ENCODE peak calls at places on chromosomes 6 and 20, in five cellular contexts. O is HepG2, G is mammary epithelial cell, S is fibroblast of lung, H is GM12878. N is an unnamed sample.

GRCh38 chr20:62312662-62312977 is 9.8 kb downstream of the ADRM1 start:
- DNase-seq in O (no peak), G (no peak), S (no peak), H (no peak), N (no peak)

GRCh38 chr6:16278048-16278724 is 39.8 kb downstream of the GMPR start:
- DNase-seq in O (no peak), S (no peak), H (no peak), G (peak; percentile 12), N (no peak)

GRCh38 chr20:16243470-16243869 is 329.8 kb downstream of the KIF16B start:
- DNase-seq in G (no peak), H (no peak), O (peak; percentile 22), S (no peak), N (no peak)

GRCh38 chr6:131129657-131130545 is 5.4 kb upstream of the AKAP7 start:
- DNase-seq in S (no peak), G (peak; percentile 32), O (no peak), H (no peak), N (no peak)

GRCh38 chr6:75666590-75666989 is 64.9 kb downstream of the SENP6 start:
- DNase-seq in S (no peak), H (no peak), O (no peak), G (no peak), N (no peak)

GRCh38 chr6:168342626-168343025 is 23.0 kb upstream of the DACT2 start:
- DNase-seq in O (no peak), S (no peak), H (no peak), G (no peak), N (peak; percentile 89)

GRCh38 chr20:6765469-6766058 is 1.9 kb upstream of the BMP2 start:
- DNase-seq in G (peak; percentile 59), O (peak; percentile 77), S (peak; percentile 82), H (no peak), N (no peak)

GRCh38 chr20:50426865-50427739 is 83.1 kb upstream of the PTPN1 start:
- DNase-seq in H (no peak), S (no peak), G (no peak), O (no peak), N (no peak)

GRCh38 chr20:14832630-14833029 is 495.2 kb upstream of the FLRT3 start:
- DNase-seq in G (no peak), H (peak; percentile 95), S (no peak), O (no peak), N (no peak)

GRCh38 chr6:125764105-125764671 is 14.8 kb downstream of the HEY2 start:
- DNase-seq in G (no peak), H (no peak), S (no peak), O (no peak), N (no peak)

GRCh38 chr20:3890410-3890751 is 1.2 kb downstream of the PANK2 start:
- DNase-seq in G (peak; percentile 40), S (peak; percentile 63), O (peak; percentile 48), H (no peak), N (no peak)

GRCh38 chr6:84763397-84764331 is 734 bp downstream of the TBX18 start:
- DNase-seq in S (peak; percentile 72), H (no peak), G (peak; percentile 86), O (no peak), N (no peak)

GRCh38 chr6:63526931-63527330 is 45.3 kb upstream of the LOC128125822 start:
- DNase-seq in G (no peak), O (no peak), S (no peak), H (no peak), N (no peak)

GRCh38 chr6:29510202-29510601 is 22.4 kb upstream of the MAS1L start:
- DNase-seq in S (no peak), H (no peak), G (no peak), O (peak; percentile 15), N (no peak)

GRCh38 chr20:1204547-1204946 is 1.3 kb downstream of the C20orf202 start:
- DNase-seq in O (no peak), S (no peak), H (no peak), G (no peak), N (no peak)

GRCh38 chr6:73180076-73180717 is 45.1 kb downstream of the KHDC1L start:
- DNase-seq in S (no peak), O (no peak), H (no peak), G (peak; percentile 21), N (no peak)

GRCh38 chr20:63858393-63859165 is 2.7 kb upstream of the ABHD16B start:
- DNase-seq in O (peak; percentile 79), G (no peak), S (peak; percentile 65), H (no peak), N (peak; percentile 22)

GRCh38 chr6:154298297-154298696 is 58.3 kb downstream of the IPCEF1 start:
- DNase-seq in S (peak; percentile 48), O (peak; percentile 24), G (peak; percentile 72), H (peak; percentile 48), N (no peak)

GRCh38 chr6:164163239-164163638 is 748.7 kb downstream of the QKI start:
- DNase-seq in H (no peak), O (no peak), S (no peak), G (no peak), N (no peak)
- TF ChIP-seq CTCF in H (no peak), O (no peak), S (no peak), G (no peak), N (no peak)

DNA sequence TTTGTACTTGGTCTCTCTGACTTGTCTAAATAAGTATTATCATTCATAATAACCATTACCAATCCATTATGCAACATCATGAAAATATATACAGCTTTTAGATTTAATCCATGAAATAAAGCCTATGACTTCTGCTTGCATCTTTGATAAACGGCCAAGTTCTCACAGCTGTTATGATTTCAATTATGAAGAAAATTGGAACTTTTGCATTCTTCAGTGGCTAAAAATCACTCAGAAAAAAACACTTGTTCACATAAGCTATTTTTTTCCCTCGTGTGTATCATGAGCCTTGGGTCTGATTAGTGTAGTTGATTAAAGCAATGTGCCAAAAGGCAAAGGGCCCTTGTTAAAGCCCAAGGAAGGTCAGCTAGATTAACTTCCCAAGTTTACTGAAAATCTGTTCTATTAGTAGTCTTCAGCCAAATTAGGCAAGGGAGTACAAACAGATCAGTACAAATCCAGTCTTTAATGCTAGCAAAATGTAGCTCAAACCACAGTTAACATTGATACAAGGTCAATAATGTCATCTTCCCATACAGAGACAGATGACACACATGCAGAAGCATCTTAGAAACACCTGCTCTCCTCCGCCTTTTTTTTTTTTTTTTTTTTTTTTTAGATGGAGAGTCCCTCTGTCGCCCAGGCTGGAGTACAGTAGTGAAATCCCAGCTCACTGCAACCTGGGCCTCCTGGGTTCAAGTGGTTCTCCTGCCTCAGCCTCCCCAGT is 69.9 kb downstream of the SGK1 start:
- DNase-seq in S (no peak), G (no peak), H (no peak), O (no peak), N (no peak)
- H3K9ac ChIP-seq in S (no peak overlapping the region), G (no peak overlapping the region), H (no peak overlapping the region), O (no peak overlapping the region), N (no peak overlapping the region)

DNA sequence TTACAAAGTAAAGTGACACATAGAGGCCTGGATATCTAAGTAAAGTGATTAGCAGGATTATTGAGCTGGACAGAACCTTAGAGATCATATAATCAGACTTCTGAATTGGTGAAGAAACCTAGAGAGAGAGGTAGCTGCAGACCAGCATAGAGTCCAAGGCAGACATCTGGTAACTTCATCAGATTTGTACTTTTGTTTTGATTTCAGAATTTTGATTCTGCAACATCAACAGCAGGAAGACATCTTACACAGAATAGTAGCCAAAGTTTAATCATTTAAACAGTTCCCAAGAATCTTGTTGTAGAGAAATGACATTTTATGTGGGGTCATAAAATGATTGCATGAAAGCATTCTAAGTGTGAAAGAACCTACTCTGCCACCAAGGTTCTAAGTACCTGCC is 39.3 kb downstream of the RPRD1B start:
- DNase-seq in S (no peak), G (no peak), H (no peak), O (no peak), N (no peak)
- H3K36me3 ChIP-seq in S (peaks cover 21% of the 10 kb centered on the region), G (peaks cover 12% of the 10 kb centered on the region), H (peaks cover 25% of the 10 kb centered on the region), O (peaks cover 36% of the 10 kb centered on the region), N (peaks cover 5% of the 10 kb centered on the region)

GRCh38 chr20:20130399-20130798 is 78.1 kb downstream of the CFAP61 start:
- DNase-seq in G (peak; percentile 42), S (peak; percentile 2), O (peak; percentile 59), H (peak; percentile 1), N (no peak)
- TF ChIP-seq CTCF in G (peak; percentile 58), S (peak; percentile 6), O (peak; percentile 84), H (peak; percentile 42), N (peak; percentile 33)

GRCh38 chr20:40085513-40085912 is 603.5 kb downstream of the MAFB start:
- DNase-seq in G (no peak), H (no peak), S (no peak), O (no peak), N (no peak)

GRCh38 chr20:40082436-40082835 is 606.6 kb downstream of the MAFB start:
- DNase-seq in G (no peak), H (no peak), O (no peak), S (no peak), N (no peak)

GRCh38 chr20:40081653-40082052 is 607.4 kb downstream of the MAFB start:
- DNase-seq in G (no peak), O (no peak), H (no peak), S (no peak), N (no peak)

DNA sequence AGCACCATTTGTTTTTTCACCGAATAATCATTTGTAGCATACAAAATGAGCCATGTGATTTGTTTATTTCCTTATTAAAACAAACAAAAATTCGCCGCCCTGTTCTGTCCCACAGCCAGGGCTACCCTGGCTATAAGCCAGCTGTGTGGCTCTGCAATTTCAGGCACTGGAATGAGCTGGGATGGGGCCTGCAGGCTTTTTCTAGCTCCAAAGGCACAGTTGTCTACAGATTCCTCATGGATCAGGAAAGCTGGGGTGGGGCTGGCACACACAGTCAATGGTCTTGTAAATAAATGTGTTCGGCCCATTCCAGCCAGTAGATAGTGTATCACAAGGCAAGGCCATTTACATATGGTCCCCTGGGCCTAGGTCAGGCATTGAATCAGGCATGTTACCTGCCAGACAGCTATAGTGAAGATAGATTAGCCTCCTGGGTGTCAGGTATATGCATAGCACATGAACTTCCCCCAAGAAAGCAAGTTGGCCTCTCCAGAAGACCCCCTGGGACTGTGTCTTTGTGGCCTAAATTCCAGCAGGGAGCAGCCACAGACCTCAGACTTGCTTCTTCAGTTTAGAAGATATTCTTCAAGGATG is 608.9 kb downstream of the MAFB start:
- DNase-seq in O (no peak), G (no peak), H (no peak), S (no peak), N (no peak)
- H3K9ac ChIP-seq in O (no peak overlapping the region), G (no peak overlapping the region), H (no peak overlapping the region), S (no peak overlapping the region), N (no peak overlapping the region)

DNA sequence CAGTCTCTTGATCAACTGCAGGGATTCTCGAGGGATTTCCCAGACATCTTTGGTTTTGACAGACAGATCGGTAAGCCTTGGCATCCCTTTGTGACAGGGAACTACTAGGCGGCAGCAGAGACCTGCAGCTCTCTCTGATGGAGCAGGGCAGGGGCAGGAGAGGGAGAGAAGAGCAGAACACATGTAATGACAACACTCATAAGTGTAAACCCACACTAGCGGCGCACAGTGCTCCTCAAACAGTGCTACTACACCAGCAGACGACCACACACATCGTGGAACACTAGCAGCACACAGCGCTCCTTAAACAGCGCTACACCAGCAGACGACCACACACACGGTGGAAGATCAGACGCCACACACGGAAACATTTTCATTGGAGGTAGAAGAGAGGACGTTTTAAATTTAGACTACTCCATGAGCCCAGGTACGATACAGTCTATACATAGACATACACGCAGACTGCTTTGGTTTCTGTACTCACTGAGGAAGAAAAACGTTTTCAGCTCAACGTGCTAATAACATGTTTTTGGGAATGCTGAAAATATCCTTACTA is 94.5 kb upstream of the TRAF3IP2 start:
- DNase-seq in S (no peak), H (no peak), O (no peak), G (no peak), N (no peak)
- H3K36me3 ChIP-seq in S (no peaks in the 10 kb centered on the region), H (peaks cover 21% of the 10 kb centered on the region), O (peaks cover 1% of the 10 kb centered on the region), G (peaks cover 8% of the 10 kb centered on the region), N (no peaks in the 10 kb centered on the region)

GRCh38 chr20:33181482-33182093 is 13.6 kb downstream of the BPIFA2 start:
- DNase-seq in G (no peak), H (no peak), S (no peak), O (no peak), N (no peak)
- TF ChIP-seq CTCF in G (no peak), H (no peak), S (no peak), O (peak; percentile 52), N (no peak)